ENCODE peak calls at places on chromosomes 4 and X, in nine cellular contexts. One of them, this sample, is unnamed.

GRCh38 chr4:64781737-64782326 is 372.6 kb upstream of the TECRL start:
- DNase-seq in A549: no peak
- DNase-seq in brain microvascular endothelial cell: peak
- DNase-seq in heart right ventricle: no peak
- DNase-seq in CD8-positive, alpha-beta T cell: no peak
- DNase-seq in fibroblast of lung: peak
- DNase-seq in MM.1S: peak
- DNase-seq in CD8-positive, alpha-beta memory T cell: no peak
- DNase-seq in lower lobe of right lung: no peak
- DNase-seq in this sample: no peak

GRCh38 chr4:7206385-7206784 is 14.0 kb downstream of the SORCS2 start:
- DNase-seq in A549: no peak
- DNase-seq in brain microvascular endothelial cell: peak
- DNase-seq in heart right ventricle: peak
- DNase-seq in CD8-positive, alpha-beta T cell: no peak
- DNase-seq in fibroblast of lung: peak
- DNase-seq in MM.1S: no peak
- DNase-seq in CD8-positive, alpha-beta memory T cell: no peak
- DNase-seq in lower lobe of right lung: peak
- DNase-seq in this sample: no peak

GRCh38 chrX:265502-265901 is 15.7 kb upstream of the PLCXD1 start:
- DNase-seq in A549: no peak
- DNase-seq in brain microvascular endothelial cell: no peak
- DNase-seq in heart right ventricle: no peak
- DNase-seq in CD8-positive, alpha-beta T cell: no peak
- DNase-seq in fibroblast of lung: no peak
- DNase-seq in MM.1S: no peak
- DNase-seq in CD8-positive, alpha-beta memory T cell: no peak
- DNase-seq in lower lobe of right lung: no peak
- DNase-seq in this sample: no peak

GRCh38 chr4:101911616-101912015 is 121.1 kb downstream of the BANK1 start:
- DNase-seq in A549: no peak
- DNase-seq in brain microvascular endothelial cell: no peak
- DNase-seq in heart right ventricle: no peak
- DNase-seq in CD8-positive, alpha-beta T cell: no peak
- DNase-seq in fibroblast of lung: no peak
- DNase-seq in MM.1S: no peak
- DNase-seq in CD8-positive, alpha-beta memory T cell: no peak
- DNase-seq in lower lobe of right lung: no peak
- DNase-seq in this sample: no peak

GRCh38 chr4:45358573-45359506 is 632.5 kb upstream of the GNPDA2 start:
- DNase-seq in A549: no peak
- DNase-seq in brain microvascular endothelial cell: no peak
- DNase-seq in heart right ventricle: no peak
- DNase-seq in CD8-positive, alpha-beta T cell: no peak
- DNase-seq in fibroblast of lung: no peak
- DNase-seq in MM.1S: no peak
- DNase-seq in CD8-positive, alpha-beta memory T cell: no peak
- DNase-seq in lower lobe of right lung: no peak
- DNase-seq in this sample: no peak

GRCh38 chr4:76993787-76994641 is 44.5 kb downstream of the SEPTIN11 start:
- DNase-seq in A549: no peak
- DNase-seq in brain microvascular endothelial cell: no peak
- DNase-seq in heart right ventricle: no peak
- DNase-seq in CD8-positive, alpha-beta T cell: peak
- DNase-seq in fibroblast of lung: no peak
- DNase-seq in MM.1S: peak
- DNase-seq in CD8-positive, alpha-beta memory T cell: peak
- DNase-seq in lower lobe of right lung: no peak
- DNase-seq in this sample: no peak

GRCh38 chrX:115373308-115373707 is 83.8 kb downstream of the LUZP4 start:
- DNase-seq in A549: no peak
- DNase-seq in brain microvascular endothelial cell: no peak
- DNase-seq in heart right ventricle: no peak
- DNase-seq in CD8-positive, alpha-beta T cell: no peak
- DNase-seq in fibroblast of lung: no peak
- DNase-seq in MM.1S: no peak
- DNase-seq in CD8-positive, alpha-beta memory T cell: no peak
- DNase-seq in lower lobe of right lung: no peak
- DNase-seq in this sample: no peak

GRCh38 chrX:152813211-152813610 is 17.3 kb downstream of the CETN2 start:
- DNase-seq in A549: no peak
- DNase-seq in brain microvascular endothelial cell: no peak
- DNase-seq in heart right ventricle: no peak
- DNase-seq in CD8-positive, alpha-beta T cell: no peak
- DNase-seq in fibroblast of lung: no peak
- DNase-seq in MM.1S: no peak
- DNase-seq in CD8-positive, alpha-beta memory T cell: no peak
- DNase-seq in lower lobe of right lung: no peak
- DNase-seq in this sample: no peak

GRCh38 chr4:53012738-53013137 is 150.6 kb downstream of the RASL11B start:
- DNase-seq in A549: no peak
- DNase-seq in brain microvascular endothelial cell: no peak
- DNase-seq in heart right ventricle: no peak
- DNase-seq in CD8-positive, alpha-beta T cell: no peak
- DNase-seq in fibroblast of lung: peak
- DNase-seq in MM.1S: no peak
- DNase-seq in CD8-positive, alpha-beta memory T cell: no peak
- DNase-seq in lower lobe of right lung: no peak
- DNase-seq in this sample: no peak

GRCh38 chr4:1290165-1290977 is 680 bp downstream of the MAEA start:
- DNase-seq in A549: no peak
- DNase-seq in brain microvascular endothelial cell: no peak
- DNase-seq in heart right ventricle: no peak
- DNase-seq in CD8-positive, alpha-beta T cell: peak
- DNase-seq in fibroblast of lung: no peak
- DNase-seq in MM.1S: peak
- DNase-seq in CD8-positive, alpha-beta memory T cell: no peak
- DNase-seq in lower lobe of right lung: no peak
- DNase-seq in this sample: no peak

GRCh38 chr4:77801260-77801608 is 17.9 kb downstream of the CNOT6L start:
- DNase-seq in A549: no peak
- DNase-seq in brain microvascular endothelial cell: no peak
- DNase-seq in heart right ventricle: no peak
- DNase-seq in CD8-positive, alpha-beta T cell: no peak
- DNase-seq in fibroblast of lung: no peak
- DNase-seq in MM.1S: no peak
- DNase-seq in CD8-positive, alpha-beta memory T cell: no peak
- DNase-seq in lower lobe of right lung: no peak
- DNase-seq in this sample: no peak

GRCh38 chr4:16329132-16329796 is 103.0 kb upstream of the TAPT1 start:
- DNase-seq in A549: no peak
- DNase-seq in brain microvascular endothelial cell: peak
- DNase-seq in heart right ventricle: no peak
- DNase-seq in CD8-positive, alpha-beta T cell: no peak
- DNase-seq in fibroblast of lung: no peak
- DNase-seq in MM.1S: no peak
- DNase-seq in CD8-positive, alpha-beta memory T cell: no peak
- DNase-seq in lower lobe of right lung: no peak
- DNase-seq in this sample: no peak

GRCh38 chr4:186918466-186918865 is 194.8 kb upstream of the FAT1 start:
- DNase-seq in A549: no peak
- DNase-seq in brain microvascular endothelial cell: no peak
- DNase-seq in heart right ventricle: no peak
- DNase-seq in CD8-positive, alpha-beta T cell: no peak
- DNase-seq in fibroblast of lung: peak
- DNase-seq in MM.1S: no peak
- DNase-seq in CD8-positive, alpha-beta memory T cell: no peak
- DNase-seq in lower lobe of right lung: no peak
- DNase-seq in this sample: no peak
- H3K27ac ChIP-seq in A549: no peak
- H3K27ac ChIP-seq in brain microvascular endothelial cell: no peak
- H3K27ac ChIP-seq in heart right ventricle: no peak
- H3K27ac ChIP-seq in CD8-positive, alpha-beta T cell: no peak
- H3K27ac ChIP-seq in fibroblast of lung: no peak
- H3K27ac ChIP-seq in MM.1S: no peak
- H3K27ac ChIP-seq in CD8-positive, alpha-beta memory T cell: no peak
- H3K27ac ChIP-seq in lower lobe of right lung: no peak
- H3K27ac ChIP-seq in this sample: no peak

GRCh38 chr4:10743357-10743756 is 58.8 kb upstream of the CLNK start:
- DNase-seq in A549: no peak
- DNase-seq in brain microvascular endothelial cell: no peak
- DNase-seq in heart right ventricle: no peak
- DNase-seq in CD8-positive, alpha-beta T cell: no peak
- DNase-seq in fibroblast of lung: no peak
- DNase-seq in MM.1S: no peak
- DNase-seq in CD8-positive, alpha-beta memory T cell: no peak
- DNase-seq in lower lobe of right lung: no peak
- DNase-seq in this sample: no peak
- H3K4me3 ChIP-seq in A549: no peak
- H3K4me3 ChIP-seq in brain microvascular endothelial cell: no peak
- H3K4me3 ChIP-seq in heart right ventricle: no peak
- H3K4me3 ChIP-seq in CD8-positive, alpha-beta T cell: no peak
- H3K4me3 ChIP-seq in fibroblast of lung: no peak
- H3K4me3 ChIP-seq in MM.1S: no peak
- H3K4me3 ChIP-seq in CD8-positive, alpha-beta memory T cell: no peak
- H3K4me3 ChIP-seq in lower lobe of right lung: no peak
- H3K4me3 ChIP-seq in this sample: no peak

DNA sequence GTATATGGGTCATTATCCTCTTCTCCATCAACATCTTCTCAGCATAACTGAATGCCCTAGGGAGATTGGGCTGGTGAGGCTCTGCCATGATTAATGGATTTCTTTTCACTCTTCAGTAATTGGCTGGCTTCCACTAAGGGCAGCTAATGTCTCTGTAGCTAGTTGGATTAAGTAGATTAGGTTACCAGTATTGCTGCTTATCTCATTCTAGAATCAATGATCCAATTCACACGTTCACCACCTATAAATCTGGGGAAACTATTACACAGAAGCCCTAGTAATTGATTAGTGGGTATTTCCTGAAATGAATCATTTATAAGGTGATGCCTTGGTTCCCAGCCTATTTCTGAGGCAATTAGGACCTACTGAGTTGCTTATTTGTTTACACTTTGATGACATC is 94.8 kb downstream of the KDR start:
- DNase-seq in A549: no peak
- DNase-seq in brain microvascular endothelial cell: no peak
- DNase-seq in heart right ventricle: no peak
- DNase-seq in CD8-positive, alpha-beta T cell: no peak
- DNase-seq in fibroblast of lung: no peak
- DNase-seq in MM.1S: no peak
- DNase-seq in CD8-positive, alpha-beta memory T cell: no peak
- DNase-seq in lower lobe of right lung: no peak
- DNase-seq in this sample: no peak
- H3K27ac ChIP-seq in A549: no peak
- H3K27ac ChIP-seq in brain microvascular endothelial cell: no peak
- H3K27ac ChIP-seq in heart right ventricle: peak
- H3K27ac ChIP-seq in CD8-positive, alpha-beta T cell: no peak
- H3K27ac ChIP-seq in fibroblast of lung: no peak
- H3K27ac ChIP-seq in MM.1S: no peak
- H3K27ac ChIP-seq in CD8-positive, alpha-beta memory T cell: no peak
- H3K27ac ChIP-seq in lower lobe of right lung: no peak
- H3K27ac ChIP-seq in this sample: no peak

GRCh38 chr4:74897390-74897789 is 35.5 kb upstream of the PARM1 start:
- DNase-seq in A549: no peak
- DNase-seq in brain microvascular endothelial cell: no peak
- DNase-seq in heart right ventricle: no peak
- DNase-seq in CD8-positive, alpha-beta T cell: no peak
- DNase-seq in fibroblast of lung: no peak
- DNase-seq in MM.1S: no peak
- DNase-seq in CD8-positive, alpha-beta memory T cell: no peak
- DNase-seq in lower lobe of right lung: no peak
- DNase-seq in this sample: no peak
- H3K4me3 ChIP-seq in A549: no peak
- H3K4me3 ChIP-seq in brain microvascular endothelial cell: no peak
- H3K4me3 ChIP-seq in heart right ventricle: no peak
- H3K4me3 ChIP-seq in CD8-positive, alpha-beta T cell: no peak
- H3K4me3 ChIP-seq in fibroblast of lung: no peak
- H3K4me3 ChIP-seq in MM.1S: no peak
- H3K4me3 ChIP-seq in CD8-positive, alpha-beta memory T cell: no peak
- H3K4me3 ChIP-seq in lower lobe of right lung: no peak
- H3K4me3 ChIP-seq in this sample: no peak